ENCODE peak calls at places on chromosomes 6 and 20, in six cellular contexts. J is naive thymus-derived CD4-positive, alpha-beta T cell; A is tibial nerve; L is fibroblast of lung; K is lower lobe of right lung; R is SJSA1. D is an unnamed sample. For H3K27me3, the result is how much of the 10 kb centered on the place peaks cover.

GRCh38 chr6:81842254-81842653 is 89.8 kb upstream of the TENT5A start:
- DNase-seq in J (no peak), A (no peak), L (no peak), K (no peak), R (no peak), D (no peak)

GRCh38 chr6:44400572-44400971 is 13.1 kb downstream of the CDC5L start:
- DNase-seq in J (no peak), A (no peak), L (no peak), K (no peak), R (no peak), D (no peak)

GRCh38 chr6:48144024-48144423 is 33.0 kb upstream of the PTCHD4 start:
- DNase-seq in J (no peak), A (no peak), L (peak), K (no peak), R (no peak), D (no peak)

GRCh38 chr6:34875292-34876213 is 12.3 kb downstream of the TAF11 start:
- DNase-seq in J (no peak), A (no peak), L (no peak), K (no peak), R (no peak), D (no peak)

GRCh38 chr6:72811971-72812421 is 190.1 kb downstream of the KCNQ5 start:
- DNase-seq in J (no peak), A (no peak), L (peak), K (no peak), R (no peak), D (no peak)

GRCh38 chr6:160057080-160057479 is 64.5 kb upstream of the SLC22A1 start:
- DNase-seq in J (no peak), A (no peak), L (no peak), K (no peak), R (no peak), D (no peak)

GRCh38 chr20:50041238-50041915 is 58.6 kb downstream of the SNAI1 start:
- DNase-seq in J (no peak), A (no peak), L (no peak), K (no peak), R (no peak), D (no peak)

GRCh38 chr20:13464702-13465101 is 174.0 kb downstream of the TASP1 start:
- DNase-seq in J (no peak), A (no peak), L (peak), K (no peak), R (no peak), D (no peak)

GRCh38 chr6:22250486-22250885 is 46.4 kb downstream of the PRL start:
- DNase-seq in J (no peak), A (no peak), L (no peak), K (no peak), R (no peak), D (no peak)

GRCh38 chr6:39092124-39092523 is 22.9 kb downstream of the SAYSD1 start:
- DNase-seq in J (no peak), A (no peak), L (no peak), K (no peak), R (no peak), D (no peak)

GRCh38 chr6:35451354-35452185 is 568 bp upstream of the FANCE start:
- DNase-seq in J (no peak), A (no peak), L (no peak), K (no peak), R (no peak), D (no peak)

GRCh38 chr20:62715201-62715600 is 6.6 kb downstream of the NTSR1 start:
- DNase-seq in J (no peak), A (no peak), L (no peak), K (no peak), R (no peak), D (no peak)

GRCh38 chr6:151413372-151414145 is 22.2 kb upstream of the ZBTB2 start:
- DNase-seq in J (peak), A (no peak), L (no peak), K (no peak), R (no peak), D (no peak)

GRCh38 chr6:92376711-92377110 is 1042.6 kb downstream of the EPHA7 start:
- DNase-seq in J (no peak), A (no peak), L (peak), K (no peak), R (no peak), D (no peak)

GRCh38 chr6:167826230-167827061 is at the start of gene AFDN:
- DNase-seq in J (peak), A (peak), L (peak), K (peak), R (peak), D (no peak)

GRCh38 chr20:50221501-50222323 is 31.1 kb downstream of the CEBPB start:
- DNase-seq in J (no peak), A (no peak), L (peak), K (peak), R (no peak), D (no peak)

GRCh38 chr6:112150363-112150762 is 63.0 kb downstream of the FAM229B start:
- DNase-seq in J (no peak), A (no peak), L (peak), K (no peak), R (no peak), D (no peak)

GRCh38 chr6:41824571-41825569 is 37.4 kb downstream of the TOMM6 start:
- DNase-seq in J (no peak), A (no peak), L (peak), K (no peak), R (no peak), D (no peak)

GRCh38 chr20:23180451-23180921 is 94.4 kb upstream of the CD93 start:
- DNase-seq in J (no peak), A (peak), L (no peak), K (no peak), R (peak), D (no peak)

GRCh38 chr6:31634131-31634530 is 13.6 kb downstream of the PRRC2A start:
- DNase-seq in J (no peak), A (no peak), L (no peak), K (no peak), R (no peak), D (no peak)

GRCh38 chr6:27890351-27891299 is 21.6 kb downstream of the OR2B2 start:
- DNase-seq in J (peak), A (no peak), L (peak), K (peak), R (peak), D (no peak)

GRCh38 chr6:89353702-89354392 is 1.3 kb upstream of the UBE2J1 start:
- DNase-seq in J (no peak), A (no peak), L (no peak), K (no peak), R (no peak), D (no peak)

GRCh38 chr6:20511858-20512257 is 22.4 kb upstream of the CDKAL1 start:
- DNase-seq in J (no peak), A (no peak), L (no peak), K (no peak), R (no peak), D (no peak)

GRCh38 chr20:9363673-9364072 is 150.7 kb upstream of the LAMP5 start:
- DNase-seq in J (no peak), A (no peak), L (no peak), K (no peak), R (no peak), D (no peak)

GRCh38 chr6:7697820-7698623 is 27.9 kb upstream of the BMP6 start:
- DNase-seq in J (no peak), A (no peak), L (peak), K (no peak), R (no peak), D (peak)

GRCh38 chr20:1568166-1568490 is 10.6 kb upstream of the SIRPD start:
- DNase-seq in J (no peak), A (no peak), L (no peak), K (no peak), R (no peak), D (no peak)

GRCh38 chr6:162377735-162378134 is 349.8 kb downstream of the PRKN start:
- DNase-seq in J (no peak), A (no peak), L (peak), K (no peak), R (no peak), D (no peak)

GRCh38 chr6:156033598-156033997 is 578.0 kb upstream of the NOX3 start:
- DNase-seq in J (no peak), A (no peak), L (no peak), K (no peak), R (no peak), D (no peak)

GRCh38 chr20:35579196-35579595 is 36.4 kb upstream of the SPAG4 start:
- DNase-seq in J (no peak), A (no peak), L (no peak), K (no peak), R (no peak), D (no peak)

GRCh38 chr6:121237859-121238258 is 96.4 kb downstream of the TBC1D32 start:
- DNase-seq in J (no peak), A (no peak), L (no peak), K (no peak), R (no peak), D (no peak)

GRCh38 chr6:108133594-108134179 is 32.1 kb upstream of the NR2E1 start:
- DNase-seq in J (peak), A (no peak), L (peak), K (peak), R (peak), D (no peak)

GRCh38 chr20:20664795-20665194 is 47.6 kb downstream of the RALGAPA2 start:
- DNase-seq in J (no peak), A (no peak), L (peak), K (no peak), R (no peak), D (no peak)

GRCh38 chr6:98787401-98787800 is 47.0 kb upstream of the POU3F2 start:
- DNase-seq in J (no peak), A (no peak), L (no peak), K (no peak), R (no peak), D (no peak)

GRCh38 chr6:87483929-87484328 is 11.2 kb downstream of the SLC35A1 start:
- DNase-seq in J (no peak), A (no peak), L (peak), K (no peak), R (peak), D (no peak)

GRCh38 chr6:87484491-87484890 is 11.7 kb downstream of the SLC35A1 start:
- DNase-seq in J (no peak), A (no peak), L (no peak), K (no peak), R (no peak), D (no peak)

GRCh38 chr6:87481936-87482335 is 9.2 kb downstream of the SLC35A1 start:
- DNase-seq in J (no peak), A (no peak), L (no peak), K (no peak), R (no peak), D (no peak)

GRCh38 chr6:87487555-87487954 is 14.8 kb downstream of the SLC35A1 start:
- DNase-seq in J (no peak), A (no peak), L (peak), K (no peak), R (peak), D (no peak)

GRCh38 chr6:87482382-87482781 is 9.6 kb downstream of the SLC35A1 start:
- DNase-seq in J (no peak), A (no peak), L (no peak), K (no peak), R (no peak), D (no peak)
- H3K27ac ChIP-seq in J (no peak), A (no peak), L (no peak), K (no peak), R (no peak), D (no peak)

GRCh38 chr6:105135907-105136432 is 43.8 kb downstream of the POPDC3 start:
- DNase-seq in J (no peak), A (no peak), L (peak), K (no peak), R (no peak), D (no peak)
- H3K27me3 ChIP-seq in J (under half), A (under half), L (under half), K (under half), R (under half), D (under half)

GRCh38 chr6:77298298-77298697 is 165.0 kb downstream of the HTR1B start:
- DNase-seq in J (no peak), A (no peak), L (no peak), K (no peak), R (no peak), D (no peak)

GRCh38 chr6:77290798-77291197 is 172.5 kb downstream of the HTR1B start:
- DNase-seq in J (no peak), A (no peak), L (no peak), K (no peak), R (no peak), D (no peak)

DNA sequence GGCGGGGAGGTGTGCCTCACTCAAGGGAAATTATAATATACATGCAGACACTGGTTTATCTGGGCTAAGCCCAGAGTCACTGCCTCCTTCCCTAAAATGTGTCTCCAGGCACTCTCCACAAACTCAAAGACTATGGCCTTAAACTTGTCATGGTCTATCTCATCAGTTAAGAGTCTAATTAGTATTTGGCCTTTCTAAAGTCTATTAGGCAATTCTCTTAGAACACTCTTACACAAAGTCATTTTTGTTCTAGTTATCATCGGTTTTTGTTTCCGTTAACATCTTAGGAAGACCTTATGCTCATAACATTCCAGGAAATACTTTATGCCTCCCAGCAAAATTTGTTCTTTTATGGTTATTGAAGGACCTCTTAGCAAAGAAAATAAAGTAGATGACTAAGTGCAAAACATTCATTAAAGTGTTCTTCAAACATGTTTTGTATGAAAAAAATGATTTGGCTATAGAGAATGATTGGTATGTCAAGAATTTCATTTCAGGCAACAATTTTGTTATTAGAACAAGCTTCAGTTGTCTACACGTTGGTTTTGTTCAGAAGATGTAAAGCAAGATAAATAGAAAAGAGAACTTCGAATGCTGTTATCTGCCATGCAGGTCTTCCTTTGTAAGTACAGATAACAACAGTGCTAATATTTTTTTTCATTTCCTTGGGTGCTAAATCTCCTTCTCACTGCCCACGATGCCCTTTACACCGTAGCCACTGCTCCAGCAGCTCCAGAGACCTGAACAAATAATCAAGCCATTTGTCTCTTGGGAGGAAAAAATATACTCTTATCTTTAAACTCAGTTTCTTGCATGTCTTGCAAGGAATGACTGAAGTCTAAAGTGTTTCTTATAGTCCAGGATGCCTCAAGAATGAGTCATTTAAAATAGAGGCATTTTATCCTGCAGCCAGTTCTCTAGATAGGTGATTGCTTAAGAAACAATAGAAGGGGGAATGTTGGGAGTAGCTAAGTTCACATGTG is 170.4 kb downstream of the HTR1B start:
- DNase-seq in J (no peak), A (no peak), L (peak), K (no peak), R (peak), D (no peak)
- H3K27ac ChIP-seq in J (no peak), A (no peak), L (no peak), K (no peak), R (peak), D (peak)

DNA sequence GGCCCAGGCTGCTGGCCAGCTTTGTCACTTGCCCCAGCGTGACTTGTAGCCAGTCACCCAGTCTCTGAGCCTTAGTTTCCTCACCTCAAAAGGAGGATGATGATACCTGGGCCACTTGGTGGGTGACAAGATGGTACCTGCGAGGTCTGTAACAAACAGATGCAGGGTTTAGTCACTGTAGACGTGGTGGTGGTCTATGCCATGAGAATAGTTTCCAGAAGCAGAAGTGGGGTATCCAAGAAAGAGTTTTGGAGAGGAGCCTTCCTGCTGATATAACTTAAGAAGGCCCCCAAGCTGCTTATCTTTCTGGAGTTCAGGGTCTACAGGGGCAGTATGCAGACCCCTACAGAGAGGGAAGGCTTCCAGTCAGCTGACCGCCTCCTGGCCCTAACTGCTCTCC is 3.1 kb upstream of the FOXF2 start:
- DNase-seq in J (no peak), A (no peak), L (no peak), K (no peak), R (no peak), D (no peak)
- H3K27me3 ChIP-seq in J (under half), A (under half), L (under half), K (half or more), R (under half), D (under half)

DNA sequence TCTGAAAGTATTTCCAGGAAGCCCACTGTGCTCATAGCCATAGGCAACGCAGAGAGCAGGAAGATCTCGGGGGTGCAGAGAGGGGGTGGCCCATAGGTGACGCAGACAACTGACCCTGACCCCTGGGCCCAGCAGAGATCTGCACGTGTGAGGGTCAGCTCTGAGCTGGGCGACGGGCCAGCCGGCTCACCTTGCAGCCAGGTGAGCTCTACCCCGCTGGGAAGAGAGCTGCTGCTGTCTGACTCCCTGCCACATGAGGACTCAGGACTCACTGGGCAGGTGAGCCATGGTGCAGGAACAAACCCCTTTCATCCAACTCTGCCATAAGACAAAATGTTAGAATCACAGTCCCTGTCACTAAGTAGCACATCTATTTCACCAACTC is 19.6 kb downstream of the ZBTB46 start:
- DNase-seq in J (no peak), A (no peak), L (no peak), K (no peak), R (no peak), D (no peak)
- H3K27ac ChIP-seq in J (no peak), A (no peak), L (no peak), K (no peak), R (no peak), D (no peak)

GRCh38 chr20:57301026-57301425 is 28.6 kb upstream of the SPO11 start:
- DNase-seq in J (no peak), A (no peak), L (no peak), K (no peak), R (no peak), D (no peak)
- H3K27me3 ChIP-seq in J (under half), A (under half), L (under half), K (under half), R (under half), D (under half)

DNA sequence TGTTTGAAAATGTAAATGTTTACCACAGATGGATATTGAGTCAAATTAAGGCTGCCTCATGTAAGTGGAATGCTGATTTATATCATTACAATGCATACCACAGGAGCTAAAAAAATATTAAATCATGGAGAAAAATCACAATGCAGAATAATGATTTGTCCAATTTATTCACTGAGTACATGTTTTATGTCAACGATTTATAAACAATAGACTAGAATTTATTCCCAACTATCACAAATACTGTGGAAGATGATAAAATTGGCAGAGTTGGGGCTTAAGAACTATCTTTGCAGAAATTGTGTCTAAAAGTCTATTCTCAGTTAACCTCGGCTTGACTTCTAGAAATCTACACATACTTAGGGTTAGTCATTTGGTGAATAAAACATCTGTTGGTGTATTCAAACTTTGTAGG is 472.1 kb upstream of the MARCKS start:
- DNase-seq in J (no peak), A (no peak), L (peak), K (no peak), R (no peak), D (no peak)
- H3K27ac ChIP-seq in J (no peak), A (no peak), L (no peak), K (no peak), R (peak), D (no peak)

D was measured in thoracic aorta.